ENCODE peak calls at places on chromosomes 6 and 20, in nine cellular contexts. One of them, this sample, is unnamed. For H3K36me3, the result is how much of the 10 kb centered on the place peaks cover.

GRCh38 chr6:160128879-160129516 is 7.4 kb downstream of the SLC22A1 start:
- DNase-seq in sigmoid colon: no peak
- DNase-seq in cardiac muscle cell: no peak
- DNase-seq in mammary epithelial cell: no peak
- DNase-seq in psoas muscle: no peak
- DNase-seq in prostate gland: no peak
- DNase-seq in GM06990: no peak
- DNase-seq in CD8-positive, alpha-beta T cell: peak
- DNase-seq in tibial nerve: no peak
- DNase-seq in this sample: no peak

GRCh38 chr20:3679749-3680700 is 1.8 kb downstream of the ADAM33 start:
- DNase-seq in sigmoid colon: peak
- DNase-seq in cardiac muscle cell: no peak
- DNase-seq in mammary epithelial cell: no peak
- DNase-seq in psoas muscle: peak
- DNase-seq in prostate gland: no peak
- DNase-seq in GM06990: no peak
- DNase-seq in CD8-positive, alpha-beta T cell: no peak
- DNase-seq in tibial nerve: peak
- DNase-seq in this sample: no peak

GRCh38 chr6:169957351-169957963 is 206.0 kb downstream of the ERMARD start:
- DNase-seq in sigmoid colon: peak
- DNase-seq in cardiac muscle cell: no peak
- DNase-seq in mammary epithelial cell: no peak
- DNase-seq in psoas muscle: no peak
- DNase-seq in prostate gland: no peak
- DNase-seq in GM06990: no peak
- DNase-seq in CD8-positive, alpha-beta T cell: peak
- DNase-seq in tibial nerve: no peak
- DNase-seq in this sample: no peak

GRCh38 chr6:34146021-34146782 is at the start of gene GRM4:
- DNase-seq in sigmoid colon: peak
- DNase-seq in cardiac muscle cell: no peak
- DNase-seq in mammary epithelial cell: no peak
- DNase-seq in psoas muscle: peak
- DNase-seq in prostate gland: no peak
- DNase-seq in GM06990: no peak
- DNase-seq in CD8-positive, alpha-beta T cell: no peak
- DNase-seq in tibial nerve: no peak
- DNase-seq in this sample: peak

GRCh38 chr6:108945686-108946158 is 97.5 kb downstream of the ARMC2 start:
- DNase-seq in sigmoid colon: peak
- DNase-seq in cardiac muscle cell: no peak
- DNase-seq in mammary epithelial cell: no peak
- DNase-seq in psoas muscle: peak
- DNase-seq in prostate gland: peak
- DNase-seq in GM06990: no peak
- DNase-seq in CD8-positive, alpha-beta T cell: no peak
- DNase-seq in tibial nerve: no peak
- DNase-seq in this sample: peak

GRCh38 chr6:41088451-41088850 is 15.7 kb downstream of the NFYA start:
- DNase-seq in sigmoid colon: no peak
- DNase-seq in cardiac muscle cell: no peak
- DNase-seq in mammary epithelial cell: no peak
- DNase-seq in psoas muscle: no peak
- DNase-seq in prostate gland: no peak
- DNase-seq in GM06990: no peak
- DNase-seq in CD8-positive, alpha-beta T cell: no peak
- DNase-seq in tibial nerve: no peak
- DNase-seq in this sample: no peak

GRCh38 chr6:4485735-4486134 is 290.5 kb upstream of the CDYL start:
- DNase-seq in sigmoid colon: no peak
- DNase-seq in cardiac muscle cell: no peak
- DNase-seq in mammary epithelial cell: no peak
- DNase-seq in psoas muscle: no peak
- DNase-seq in prostate gland: no peak
- DNase-seq in GM06990: no peak
- DNase-seq in CD8-positive, alpha-beta T cell: no peak
- DNase-seq in tibial nerve: no peak
- DNase-seq in this sample: no peak

GRCh38 chr6:166691199-166691598 is 64.1 kb upstream of the RPS6KA2 start:
- DNase-seq in sigmoid colon: no peak
- DNase-seq in cardiac muscle cell: peak
- DNase-seq in mammary epithelial cell: peak
- DNase-seq in psoas muscle: peak
- DNase-seq in prostate gland: no peak
- DNase-seq in GM06990: no peak
- DNase-seq in CD8-positive, alpha-beta T cell: no peak
- DNase-seq in tibial nerve: no peak
- DNase-seq in this sample: no peak

GRCh38 chr6:55046869-55047422 is 127.4 kb upstream of the HCRTR2 start:
- DNase-seq in sigmoid colon: no peak
- DNase-seq in cardiac muscle cell: peak
- DNase-seq in mammary epithelial cell: no peak
- DNase-seq in psoas muscle: no peak
- DNase-seq in prostate gland: no peak
- DNase-seq in GM06990: no peak
- DNase-seq in CD8-positive, alpha-beta T cell: no peak
- DNase-seq in tibial nerve: no peak
- DNase-seq in this sample: no peak

GRCh38 chr6:37308084-37308817 is 45.5 kb upstream of the RNF8 start:
- DNase-seq in sigmoid colon: no peak
- DNase-seq in cardiac muscle cell: peak
- DNase-seq in mammary epithelial cell: no peak
- DNase-seq in psoas muscle: no peak
- DNase-seq in prostate gland: peak
- DNase-seq in GM06990: no peak
- DNase-seq in CD8-positive, alpha-beta T cell: no peak
- DNase-seq in tibial nerve: no peak
- DNase-seq in this sample: no peak

GRCh38 chr6:169959129-169960002 is 207.9 kb downstream of the ERMARD start:
- DNase-seq in sigmoid colon: peak
- DNase-seq in cardiac muscle cell: no peak
- DNase-seq in mammary epithelial cell: no peak
- DNase-seq in psoas muscle: no peak
- DNase-seq in prostate gland: peak
- DNase-seq in GM06990: peak
- DNase-seq in CD8-positive, alpha-beta T cell: peak
- DNase-seq in tibial nerve: no peak
- DNase-seq in this sample: peak

GRCh38 chr20:40942015-40942414 is 86.6 kb upstream of the TOP1 start:
- DNase-seq in sigmoid colon: no peak
- DNase-seq in cardiac muscle cell: no peak
- DNase-seq in mammary epithelial cell: no peak
- DNase-seq in psoas muscle: no peak
- DNase-seq in prostate gland: no peak
- DNase-seq in GM06990: no peak
- DNase-seq in CD8-positive, alpha-beta T cell: no peak
- DNase-seq in tibial nerve: no peak
- DNase-seq in this sample: no peak

GRCh38 chr6:17865798-17866725 is 121.4 kb downstream of the KIF13A start:
- DNase-seq in sigmoid colon: peak
- DNase-seq in cardiac muscle cell: no peak
- DNase-seq in mammary epithelial cell: peak
- DNase-seq in psoas muscle: peak
- DNase-seq in prostate gland: peak
- DNase-seq in GM06990: no peak
- DNase-seq in CD8-positive, alpha-beta T cell: no peak
- DNase-seq in tibial nerve: peak
- DNase-seq in this sample: no peak

GRCh38 chr6:112831022-112831421 is 483.9 kb downstream of the RFPL4B start:
- DNase-seq in sigmoid colon: no peak
- DNase-seq in cardiac muscle cell: no peak
- DNase-seq in mammary epithelial cell: peak
- DNase-seq in psoas muscle: no peak
- DNase-seq in prostate gland: no peak
- DNase-seq in GM06990: no peak
- DNase-seq in CD8-positive, alpha-beta T cell: no peak
- DNase-seq in tibial nerve: no peak
- DNase-seq in this sample: no peak

GRCh38 chr6:118602300-118602699 is 49.1 kb downstream of the CEP85L start:
- DNase-seq in sigmoid colon: no peak
- DNase-seq in cardiac muscle cell: no peak
- DNase-seq in mammary epithelial cell: no peak
- DNase-seq in psoas muscle: no peak
- DNase-seq in prostate gland: no peak
- DNase-seq in GM06990: no peak
- DNase-seq in CD8-positive, alpha-beta T cell: no peak
- DNase-seq in tibial nerve: no peak
- DNase-seq in this sample: no peak
- TF ChIP-seq CTCF in sigmoid colon: no peak
- TF ChIP-seq CTCF in cardiac muscle cell: no peak
- TF ChIP-seq CTCF in mammary epithelial cell: no peak
- TF ChIP-seq CTCF in psoas muscle: no peak
- TF ChIP-seq CTCF in prostate gland: no peak
- TF ChIP-seq CTCF in GM06990: no peak
- TF ChIP-seq CTCF in CD8-positive, alpha-beta T cell: no peak
- TF ChIP-seq CTCF in tibial nerve: no peak
- TF ChIP-seq CTCF in this sample: no peak

DNA sequence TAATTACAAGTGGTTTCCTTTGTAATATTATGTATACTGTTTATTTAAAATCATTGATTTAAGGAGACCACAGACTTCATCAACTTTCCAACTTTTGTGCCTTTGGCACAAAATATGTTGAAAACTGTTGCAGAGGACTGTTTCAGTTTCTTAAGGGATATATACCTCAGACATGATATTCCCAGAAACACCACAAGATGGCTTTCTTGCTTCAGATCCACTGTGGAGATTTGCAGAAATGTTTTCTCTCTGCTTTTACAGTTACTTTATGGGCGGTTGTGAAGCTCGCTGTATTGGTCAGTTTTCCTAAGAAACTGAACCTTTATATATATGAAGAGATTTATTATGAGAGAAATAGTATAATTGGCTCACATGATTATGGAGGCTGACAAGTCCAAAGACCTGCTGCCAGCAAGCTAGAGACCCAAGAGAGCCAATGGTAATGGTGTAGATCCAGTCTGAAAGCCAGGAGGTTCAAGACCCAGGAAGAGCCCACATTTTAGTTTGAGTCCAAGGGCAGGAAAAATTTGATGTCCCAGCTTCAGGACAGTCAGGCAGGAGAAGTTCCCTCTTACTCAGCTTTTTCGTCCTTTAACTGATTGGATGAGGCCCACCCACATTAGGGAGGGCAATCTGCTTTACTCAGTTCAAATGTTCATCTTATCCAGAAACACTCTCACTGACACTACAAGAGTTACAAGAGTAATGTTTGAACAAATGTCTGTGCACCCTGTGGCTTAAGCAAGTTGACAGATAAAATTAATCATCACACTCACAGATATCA is 12.8 kb downstream of the ME1 start:
- DNase-seq in sigmoid colon: no peak
- DNase-seq in cardiac muscle cell: peak
- DNase-seq in mammary epithelial cell: peak
- DNase-seq in psoas muscle: no peak
- DNase-seq in prostate gland: no peak
- DNase-seq in GM06990: no peak
- DNase-seq in CD8-positive, alpha-beta T cell: no peak
- DNase-seq in tibial nerve: peak
- DNase-seq in this sample: no peak
- H3K36me3 ChIP-seq in sigmoid colon: under half
- H3K36me3 ChIP-seq in cardiac muscle cell: under half
- H3K36me3 ChIP-seq in mammary epithelial cell: under half
- H3K36me3 ChIP-seq in psoas muscle: under half
- H3K36me3 ChIP-seq in prostate gland: under half
- H3K36me3 ChIP-seq in GM06990: under half
- H3K36me3 ChIP-seq in CD8-positive, alpha-beta T cell: under half
- H3K36me3 ChIP-seq in tibial nerve: under half
- H3K36me3 ChIP-seq in this sample: under half

DNA sequence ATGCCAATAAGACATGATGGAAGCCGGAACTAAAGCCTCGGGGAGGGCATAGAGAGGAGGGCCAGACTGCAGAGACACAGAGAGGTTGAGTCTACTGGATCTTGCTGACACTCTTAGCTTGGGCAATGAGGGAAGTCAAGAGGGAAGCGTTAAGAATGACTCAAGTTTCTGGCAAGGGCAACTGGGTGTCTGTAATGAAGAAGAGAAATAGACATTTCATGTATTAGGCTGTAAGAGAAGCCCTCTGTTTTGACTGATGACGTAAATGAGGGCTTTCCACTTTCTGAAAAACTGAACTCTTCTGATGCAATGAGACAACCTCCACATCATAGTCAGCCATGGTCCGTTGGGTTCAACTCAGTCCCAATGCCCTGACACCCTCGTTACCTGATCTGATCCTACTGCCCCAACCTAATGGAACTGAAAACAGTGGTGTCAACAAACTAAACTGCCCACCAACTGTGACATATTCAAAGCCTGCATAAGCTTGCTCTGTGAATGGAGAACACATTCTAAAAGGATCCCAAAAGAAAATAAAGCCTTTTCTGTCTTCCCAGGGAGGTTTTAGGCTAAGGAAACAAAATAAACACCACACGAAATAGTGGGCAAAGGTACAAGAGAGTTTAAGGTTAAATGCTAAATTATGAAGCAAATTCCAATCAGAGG is 45.8 kb upstream of the PNRC1 start:
- DNase-seq in sigmoid colon: peak
- DNase-seq in cardiac muscle cell: no peak
- DNase-seq in mammary epithelial cell: peak
- DNase-seq in psoas muscle: no peak
- DNase-seq in prostate gland: no peak
- DNase-seq in GM06990: no peak
- DNase-seq in CD8-positive, alpha-beta T cell: no peak
- DNase-seq in tibial nerve: peak
- DNase-seq in this sample: peak
- H3K4me3 ChIP-seq in sigmoid colon: peak
- H3K4me3 ChIP-seq in cardiac muscle cell: no peak
- H3K4me3 ChIP-seq in mammary epithelial cell: peak
- H3K4me3 ChIP-seq in psoas muscle: peak
- H3K4me3 ChIP-seq in prostate gland: no peak
- H3K4me3 ChIP-seq in GM06990: no peak
- H3K4me3 ChIP-seq in CD8-positive, alpha-beta T cell: no peak
- H3K4me3 ChIP-seq in tibial nerve: no peak
- H3K4me3 ChIP-seq in this sample: no peak

GRCh38 chr6:99458319-99458718 is 33.2 kb upstream of the PNISR start:
- DNase-seq in sigmoid colon: no peak
- DNase-seq in cardiac muscle cell: peak
- DNase-seq in mammary epithelial cell: peak
- DNase-seq in psoas muscle: no peak
- DNase-seq in prostate gland: no peak
- DNase-seq in GM06990: no peak
- DNase-seq in CD8-positive, alpha-beta T cell: no peak
- DNase-seq in tibial nerve: no peak
- DNase-seq in this sample: no peak
- TF ChIP-seq CTCF in sigmoid colon: no peak
- TF ChIP-seq CTCF in cardiac muscle cell: peak
- TF ChIP-seq CTCF in mammary epithelial cell: peak
- TF ChIP-seq CTCF in psoas muscle: no peak
- TF ChIP-seq CTCF in prostate gland: no peak
- TF ChIP-seq CTCF in GM06990: peak
- TF ChIP-seq CTCF in CD8-positive, alpha-beta T cell: no peak
- TF ChIP-seq CTCF in tibial nerve: no peak
- TF ChIP-seq CTCF in this sample: peak